ENCODE peak calls at places on chromosomes 4 and X, in nine cellular contexts. One of them, this sample, is unnamed.

GRCh38 chr4:25560605-25561004 is 95.0 kb upstream of the SLC34A2 start:
- DNase-seq in CD4-positive, alpha-beta T cell: no peak
- DNase-seq in left lung: peak
- DNase-seq in heart right ventricle: no peak
- DNase-seq in Karpas-422: no peak
- DNase-seq in GM23248: no peak
- DNase-seq in CD8-positive, alpha-beta memory T cell: no peak
- DNase-seq in fibroblast of lung: no peak
- DNase-seq in heart left ventricle: no peak
- DNase-seq in this sample: no peak

GRCh38 chr4:182978152-182978827 is 61.1 kb upstream of the DCTD start:
- DNase-seq in Karpas-422: no peak
- DNase-seq in heart right ventricle: no peak
- DNase-seq in GM23248: peak
- DNase-seq in heart left ventricle: no peak
- DNase-seq in CD8-positive, alpha-beta memory T cell: no peak
- DNase-seq in fibroblast of lung: no peak
- DNase-seq in left lung: no peak
- DNase-seq in CD4-positive, alpha-beta T cell: no peak
- DNase-seq in this sample: no peak

GRCh38 chr4:87839309-87839946 is 6.7 kb downstream of the MEPE start:
- DNase-seq in GM23248: peak
- DNase-seq in heart right ventricle: peak
- DNase-seq in fibroblast of lung: peak
- DNase-seq in Karpas-422: peak
- DNase-seq in CD8-positive, alpha-beta memory T cell: no peak
- DNase-seq in heart left ventricle: no peak
- DNase-seq in CD4-positive, alpha-beta T cell: no peak
- DNase-seq in left lung: no peak
- DNase-seq in this sample: no peak

GRCh38 chrX:120556251-120556650 is 4.5 kb downstream of the CUL4B start:
- DNase-seq in left lung: no peak
- DNase-seq in heart left ventricle: no peak
- DNase-seq in CD8-positive, alpha-beta memory T cell: no peak
- DNase-seq in heart right ventricle: no peak
- DNase-seq in fibroblast of lung: no peak
- DNase-seq in CD4-positive, alpha-beta T cell: no peak
- DNase-seq in GM23248: no peak
- DNase-seq in Karpas-422: no peak
- DNase-seq in this sample: no peak

GRCh38 chr4:113888006-113888405 is 91.4 kb downstream of the ARSJ start:
- DNase-seq in Karpas-422: no peak
- DNase-seq in heart right ventricle: no peak
- DNase-seq in left lung: no peak
- DNase-seq in GM23248: no peak
- DNase-seq in heart left ventricle: no peak
- DNase-seq in CD8-positive, alpha-beta memory T cell: no peak
- DNase-seq in fibroblast of lung: no peak
- DNase-seq in CD4-positive, alpha-beta T cell: no peak
- DNase-seq in this sample: no peak

GRCh38 chr4:7701866-7702649 is 237.6 kb downstream of the AFAP1 start:
- DNase-seq in heart right ventricle: no peak
- DNase-seq in left lung: no peak
- DNase-seq in heart left ventricle: no peak
- DNase-seq in GM23248: peak
- DNase-seq in Karpas-422: no peak
- DNase-seq in CD4-positive, alpha-beta T cell: no peak
- DNase-seq in fibroblast of lung: no peak
- DNase-seq in CD8-positive, alpha-beta memory T cell: no peak
- DNase-seq in this sample: no peak

GRCh38 chrX:103453655-103454054 is 65.6 kb downstream of the RAB40A start:
- DNase-seq in heart left ventricle: no peak
- DNase-seq in left lung: no peak
- DNase-seq in GM23248: peak
- DNase-seq in CD4-positive, alpha-beta T cell: no peak
- DNase-seq in Karpas-422: no peak
- DNase-seq in heart right ventricle: no peak
- DNase-seq in fibroblast of lung: peak
- DNase-seq in CD8-positive, alpha-beta memory T cell: no peak
- DNase-seq in this sample: no peak

GRCh38 chr4:115090483-115091075 is 22.8 kb downstream of the NDST4 start:
- DNase-seq in GM23248: peak
- DNase-seq in heart right ventricle: no peak
- DNase-seq in left lung: no peak
- DNase-seq in heart left ventricle: no peak
- DNase-seq in CD4-positive, alpha-beta T cell: no peak
- DNase-seq in fibroblast of lung: peak
- DNase-seq in Karpas-422: peak
- DNase-seq in CD8-positive, alpha-beta memory T cell: no peak
- DNase-seq in this sample: no peak

DNA sequence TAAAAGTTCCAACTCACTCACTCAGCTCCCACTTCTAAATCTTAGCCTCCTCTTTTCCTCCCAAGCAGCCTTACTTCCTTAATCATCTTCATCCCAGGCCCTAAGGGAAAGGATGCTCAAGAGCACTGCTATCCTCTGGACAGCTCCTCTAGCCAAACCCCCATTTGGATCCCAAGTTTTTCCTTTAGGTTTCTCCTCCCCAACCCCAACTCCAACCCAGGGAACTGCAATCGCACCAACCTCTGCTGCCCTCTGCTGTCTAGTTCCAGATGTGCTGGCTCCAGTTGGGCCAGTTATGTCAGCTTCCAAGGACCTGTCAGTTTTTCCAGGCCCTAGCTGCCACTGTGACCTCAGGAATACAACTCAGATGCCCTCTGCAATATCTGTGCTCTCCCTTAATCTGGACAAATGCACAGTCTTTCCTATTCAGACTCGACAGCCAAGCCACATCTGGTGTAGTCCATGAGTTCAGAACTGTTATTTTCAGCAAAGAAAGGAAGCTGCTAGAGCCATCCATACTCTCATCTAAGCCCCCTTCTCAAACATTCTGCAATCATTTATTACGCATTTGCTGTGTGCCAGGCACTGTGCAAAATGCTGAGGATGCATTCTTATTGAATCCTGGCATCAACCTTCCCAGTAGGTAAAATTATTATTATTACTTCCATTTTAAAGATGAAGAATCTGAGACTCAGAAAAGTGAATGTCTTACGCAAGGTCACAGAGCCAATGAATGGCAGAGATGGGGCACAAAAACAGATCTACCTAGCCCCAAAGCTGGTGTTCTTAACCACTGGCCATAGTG is 12.3 kb upstream of the XPNPEP2 start:
- DNase-seq in fibroblast of lung: peak
- DNase-seq in CD8-positive, alpha-beta memory T cell: no peak
- DNase-seq in CD4-positive, alpha-beta T cell: peak
- DNase-seq in heart right ventricle: peak
- DNase-seq in left lung: peak
- DNase-seq in heart left ventricle: peak
- DNase-seq in Karpas-422: peak
- DNase-seq in GM23248: peak
- DNase-seq in this sample: peak
- H3K27ac ChIP-seq in fibroblast of lung: no peak
- H3K27ac ChIP-seq in CD8-positive, alpha-beta memory T cell: no peak
- H3K27ac ChIP-seq in CD4-positive, alpha-beta T cell: no peak
- H3K27ac ChIP-seq in heart right ventricle: no peak
- H3K27ac ChIP-seq in left lung: no peak
- H3K27ac ChIP-seq in heart left ventricle: no peak
- H3K27ac ChIP-seq in Karpas-422: no peak
- H3K27ac ChIP-seq in GM23248: no peak
- H3K27ac ChIP-seq in this sample: no peak

DNA sequence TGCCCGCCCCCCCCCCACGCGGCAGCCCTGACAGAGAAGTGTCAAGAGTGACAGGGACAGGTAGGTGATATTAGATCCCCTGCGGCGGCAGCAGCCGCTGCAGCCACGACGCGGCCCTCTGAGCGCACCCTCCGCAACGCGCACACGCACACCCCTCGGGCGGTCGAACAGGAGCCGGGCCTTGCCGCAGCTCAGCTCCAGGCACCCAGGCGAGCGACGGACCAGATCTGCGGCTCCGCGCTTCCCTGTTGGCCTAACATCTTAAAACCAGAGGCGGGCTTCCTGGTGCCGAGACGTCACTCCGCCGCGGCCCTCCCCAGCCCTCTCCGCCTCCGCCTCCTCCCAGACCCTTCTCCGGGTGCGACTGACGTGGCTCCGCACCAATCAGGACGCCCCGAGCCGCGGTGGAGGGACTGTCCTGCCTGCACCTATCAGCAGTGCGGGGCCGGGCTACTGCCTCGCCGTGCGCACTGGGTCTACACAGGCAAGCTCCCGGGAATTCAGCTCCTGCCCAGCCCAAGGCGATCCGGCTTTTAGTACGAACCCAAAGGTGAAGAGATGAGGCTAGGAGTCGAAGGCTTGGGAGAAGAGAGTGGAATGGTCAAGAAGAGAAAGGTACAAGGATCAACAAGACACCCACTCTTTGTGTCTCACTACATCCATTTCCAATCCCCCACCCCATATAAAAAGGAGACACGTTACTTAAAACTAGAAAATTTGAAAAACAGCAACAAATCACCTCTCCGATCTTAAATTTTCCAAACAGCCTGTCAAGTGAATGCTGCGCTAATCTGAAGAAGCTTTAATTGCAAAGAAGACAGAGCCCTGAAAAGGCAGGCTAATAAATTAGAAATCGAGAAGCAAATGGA is at the start of gene PITX2:
- DNase-seq in heart right ventricle: peak
- DNase-seq in CD4-positive, alpha-beta T cell: no peak
- DNase-seq in left lung: peak
- DNase-seq in heart left ventricle: peak
- DNase-seq in Karpas-422: no peak
- DNase-seq in fibroblast of lung: peak
- DNase-seq in CD8-positive, alpha-beta memory T cell: no peak
- DNase-seq in GM23248: peak
- DNase-seq in this sample: no peak
- H3K27ac ChIP-seq in heart right ventricle: no peak
- H3K27ac ChIP-seq in CD4-positive, alpha-beta T cell: no peak
- H3K27ac ChIP-seq in left lung: no peak
- H3K27ac ChIP-seq in heart left ventricle: no peak
- H3K27ac ChIP-seq in Karpas-422: no peak
- H3K27ac ChIP-seq in fibroblast of lung: no peak
- H3K27ac ChIP-seq in CD8-positive, alpha-beta memory T cell: no peak
- H3K27ac ChIP-seq in GM23248: no peak
- H3K27ac ChIP-seq in this sample: no peak

DNA sequence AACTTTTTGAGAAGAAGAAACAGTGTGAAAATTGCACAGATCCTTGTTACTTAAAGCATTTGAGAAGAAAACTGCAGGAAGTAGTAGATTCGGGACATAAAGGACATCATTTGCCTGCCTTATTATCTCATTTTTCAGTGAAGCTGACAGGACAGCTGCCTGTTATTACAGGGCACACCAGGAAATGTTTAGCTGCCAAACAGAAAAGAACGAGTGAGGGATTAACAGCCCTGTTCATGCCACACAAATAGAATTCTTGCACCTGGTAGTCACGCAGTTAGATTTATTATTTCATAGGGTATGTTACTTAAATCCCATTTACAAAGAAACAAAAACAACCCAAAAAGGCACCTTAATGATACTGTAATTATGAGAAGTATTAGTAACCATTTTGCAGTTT is 100.6 kb downstream of the CHIC2 start:
- DNase-seq in CD4-positive, alpha-beta T cell: no peak
- DNase-seq in heart left ventricle: no peak
- DNase-seq in left lung: no peak
- DNase-seq in fibroblast of lung: no peak
- DNase-seq in GM23248: peak
- DNase-seq in heart right ventricle: no peak
- DNase-seq in Karpas-422: peak
- DNase-seq in CD8-positive, alpha-beta memory T cell: no peak
- DNase-seq in this sample: no peak
- H3K27ac ChIP-seq in CD4-positive, alpha-beta T cell: no peak
- H3K27ac ChIP-seq in heart left ventricle: no peak
- H3K27ac ChIP-seq in left lung: no peak
- H3K27ac ChIP-seq in fibroblast of lung: no peak
- H3K27ac ChIP-seq in GM23248: peak
- H3K27ac ChIP-seq in heart right ventricle: no peak
- H3K27ac ChIP-seq in Karpas-422: peak
- H3K27ac ChIP-seq in CD8-positive, alpha-beta memory T cell: no peak
- H3K27ac ChIP-seq in this sample: no peak

GRCh38 chr4:156766846-156767245 is 204.8 kb downstream of the PDGFC start:
- DNase-seq in GM23248: peak
- DNase-seq in CD8-positive, alpha-beta memory T cell: no peak
- DNase-seq in heart left ventricle: no peak
- DNase-seq in Karpas-422: no peak
- DNase-seq in fibroblast of lung: peak
- DNase-seq in heart right ventricle: no peak
- DNase-seq in CD4-positive, alpha-beta T cell: no peak
- DNase-seq in left lung: no peak
- DNase-seq in this sample: no peak

GRCh38 chr4:156774422-156774821 is 197.2 kb downstream of the PDGFC start:
- DNase-seq in left lung: no peak
- DNase-seq in CD4-positive, alpha-beta T cell: no peak
- DNase-seq in heart right ventricle: no peak
- DNase-seq in CD8-positive, alpha-beta memory T cell: no peak
- DNase-seq in GM23248: peak
- DNase-seq in Karpas-422: no peak
- DNase-seq in fibroblast of lung: peak
- DNase-seq in heart left ventricle: peak
- DNase-seq in this sample: no peak

GRCh38 chr4:156773648-156774357 is 197.8 kb downstream of the PDGFC start:
- DNase-seq in CD8-positive, alpha-beta memory T cell: no peak
- DNase-seq in CD4-positive, alpha-beta T cell: no peak
- DNase-seq in left lung: no peak
- DNase-seq in heart left ventricle: no peak
- DNase-seq in fibroblast of lung: no peak
- DNase-seq in Karpas-422: no peak
- DNase-seq in GM23248: peak
- DNase-seq in heart right ventricle: no peak
- DNase-seq in this sample: no peak

GRCh38 chr4:156767911-156768415 is 203.6 kb downstream of the PDGFC start:
- DNase-seq in CD4-positive, alpha-beta T cell: no peak
- DNase-seq in left lung: no peak
- DNase-seq in CD8-positive, alpha-beta memory T cell: no peak
- DNase-seq in heart left ventricle: no peak
- DNase-seq in GM23248: no peak
- DNase-seq in heart right ventricle: no peak
- DNase-seq in Karpas-422: no peak
- DNase-seq in fibroblast of lung: no peak
- DNase-seq in this sample: no peak

DNA sequence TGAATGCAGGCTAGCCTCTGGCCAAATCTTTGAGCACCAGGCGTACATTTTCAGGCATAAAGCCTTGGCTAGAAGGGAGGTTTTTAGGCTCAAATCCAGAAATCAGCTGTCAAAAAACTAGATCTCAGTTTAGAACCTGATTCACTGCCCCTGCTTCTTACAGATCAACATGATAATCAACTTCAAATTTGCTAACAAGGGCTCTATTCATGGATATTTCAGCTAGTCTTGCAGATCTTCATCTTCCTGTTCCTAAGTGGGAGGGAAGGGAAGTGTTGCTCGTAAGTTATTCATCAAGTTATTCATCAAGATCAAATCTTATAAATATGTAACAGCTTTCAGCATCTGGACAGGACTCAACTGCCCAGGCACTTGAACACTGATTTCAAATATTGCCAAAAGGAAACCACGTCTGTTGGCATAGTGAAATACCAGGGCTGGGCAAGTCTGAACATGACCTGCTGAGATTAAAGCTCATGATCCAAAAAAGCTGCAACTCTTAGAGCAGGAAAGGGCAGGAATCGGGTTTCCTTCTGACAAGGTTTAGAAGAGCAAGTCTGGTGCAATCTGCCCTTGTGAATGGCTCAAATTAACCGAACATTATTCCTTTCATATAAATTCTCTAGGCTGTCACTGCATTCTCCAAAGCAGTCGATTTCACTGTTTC is 200.3 kb downstream of the PDGFC start:
- DNase-seq in fibroblast of lung: peak
- DNase-seq in heart left ventricle: no peak
- DNase-seq in Karpas-422: no peak
- DNase-seq in CD4-positive, alpha-beta T cell: no peak
- DNase-seq in heart right ventricle: no peak
- DNase-seq in GM23248: peak
- DNase-seq in left lung: peak
- DNase-seq in CD8-positive, alpha-beta memory T cell: no peak
- DNase-seq in this sample: no peak
- H3K27ac ChIP-seq in fibroblast of lung: peak
- H3K27ac ChIP-seq in heart left ventricle: peak
- H3K27ac ChIP-seq in Karpas-422: no peak
- H3K27ac ChIP-seq in CD4-positive, alpha-beta T cell: no peak
- H3K27ac ChIP-seq in heart right ventricle: peak
- H3K27ac ChIP-seq in GM23248: peak
- H3K27ac ChIP-seq in left lung: peak
- H3K27ac ChIP-seq in CD8-positive, alpha-beta memory T cell: no peak
- H3K27ac ChIP-seq in this sample: peak